ENCODE peak calls at places on chromosomes 3 and 15, in seven cellular contexts. Y is fibroblast of lung, Z is uterus, E is hepatocyte, S is mammary epithelial cell, M is Peyer's patch, G is upper lobe of right lung. O is an unnamed sample.

GRCh38 chr3:45679805-45680204 is 9.4 kb upstream of the SACM1L start:
- DNase-seq in Z (no peak), G (no peak), M (no peak), S (no peak), Y (no peak), E (no peak), O (no peak)

GRCh38 chr3:51434746-51435323 is 43.8 kb downstream of the RBM15B start:
- DNase-seq in G (no peak), M (peak; percentile 79), Y (peak; percentile 41), E (peak; percentile 71), Z (no peak), S (peak; percentile 43), O (peak; percentile 47)

GRCh38 chr15:100721758-100722550 is 119.6 kb downstream of the ASB7 start:
- DNase-seq in S (peak; percentile 100), Y (peak; percentile 100), E (peak; percentile 89), Z (peak; percentile 90), G (no peak), M (peak; percentile 77), O (peak; percentile 50)

GRCh38 chr15:91186892-91187644 is 87.0 kb downstream of the SV2B start:
- DNase-seq in E (peak; percentile 73), Z (no peak), M (no peak), S (peak; percentile 38), G (no peak), Y (peak; percentile 30), O (no peak)

GRCh38 chr3:20668411-20668810 is 482.4 kb upstream of the SGO1 start:
- DNase-seq in S (no peak), E (no peak), M (no peak), G (no peak), Y (peak; percentile 54), Z (no peak), O (no peak)

GRCh38 chr3:89042251-89042650 is 65.2 kb upstream of the EPHA3 start:
- DNase-seq in G (no peak), M (no peak), S (no peak), Z (no peak), Y (peak; percentile 63), E (no peak), O (no peak)

GRCh38 chr15:66080791-66081475 is 172.6 kb downstream of the MEGF11 start:
- DNase-seq in S (no peak), Z (peak; percentile 22), Y (peak; percentile 73), G (peak; percentile 17), E (peak; percentile 84), M (peak; percentile 73), O (peak; percentile 50)

GRCh38 chr3:39639344-39640236 is 169.8 kb upstream of the MYRIP start:
- DNase-seq in M (no peak), G (no peak), S (peak; percentile 91), Z (no peak), E (peak; percentile 85), Y (peak; percentile 98), O (no peak)

GRCh38 chr15:73927003-73927475 is 777 bp downstream of the LOXL1 start:
- DNase-seq in G (peak; percentile 84), Z (peak; percentile 62), S (no peak), E (peak; percentile 68), Y (no peak), M (peak; percentile 72), O (peak; percentile 64)

GRCh38 chr15:72835289-72835890 is 51.8 kb upstream of the ADPGK start:
- DNase-seq in Z (no peak), M (peak; percentile 53), G (no peak), E (peak; percentile 44), Y (no peak), S (no peak), O (peak; percentile 63)

GRCh38 chr3:178419078-178419477 is 117.2 kb upstream of the KCNMB2 start:
- DNase-seq in G (no peak), Z (no peak), M (no peak), S (peak; percentile 51), Y (peak; percentile 40), E (peak; percentile 29), O (no peak)

GRCh38 chr3:145244327-145244726 is 916.7 kb downstream of the PLOD2 start:
- DNase-seq in S (no peak), E (no peak), M (no peak), Y (no peak), G (no peak), Z (no peak), O (no peak)
- H3K9me3 ChIP-seq in S (no peaks in the 10 kb centered on the region), E (no peaks in the 10 kb centered on the region), M (no peaks in the 10 kb centered on the region), Y (no peaks in the 10 kb centered on the region), G (peaks cover 10% of the 10 kb centered on the region), Z (no peaks in the 10 kb centered on the region), O (no peaks in the 10 kb centered on the region)

GRCh38 chr3:42035007-42035406 is 56.1 kb upstream of the TRAK1 start:
- DNase-seq in Y (no peak), Z (no peak), G (no peak), M (no peak), S (no peak), E (no peak), O (peak; percentile 25)
- H3K4me1 ChIP-seq in Y (peaks cover 58% of the 10 kb centered on the region), Z (peaks cover 9% of the 10 kb centered on the region), G (peaks cover 59% of the 10 kb centered on the region), M (peaks cover 44% of the 10 kb centered on the region), S (peaks cover 46% of the 10 kb centered on the region), E (peaks cover 43% of the 10 kb centered on the region), O (peaks cover 10% of the 10 kb centered on the region)

GRCh38 chr15:78368671-78369070 is 28.5 kb downstream of the CRABP1 start:
- DNase-seq in E (peak; percentile 67), M (no peak), G (no peak), Y (no peak), Z (no peak), S (no peak), O (no peak)
- H3K27ac ChIP-seq in E (no peak overlapping the region), M (no peak overlapping the region), G (no peak overlapping the region), Y (no peak overlapping the region), Z (no peak overlapping the region), S (no peak overlapping the region), O (no peak overlapping the region)

DNA sequence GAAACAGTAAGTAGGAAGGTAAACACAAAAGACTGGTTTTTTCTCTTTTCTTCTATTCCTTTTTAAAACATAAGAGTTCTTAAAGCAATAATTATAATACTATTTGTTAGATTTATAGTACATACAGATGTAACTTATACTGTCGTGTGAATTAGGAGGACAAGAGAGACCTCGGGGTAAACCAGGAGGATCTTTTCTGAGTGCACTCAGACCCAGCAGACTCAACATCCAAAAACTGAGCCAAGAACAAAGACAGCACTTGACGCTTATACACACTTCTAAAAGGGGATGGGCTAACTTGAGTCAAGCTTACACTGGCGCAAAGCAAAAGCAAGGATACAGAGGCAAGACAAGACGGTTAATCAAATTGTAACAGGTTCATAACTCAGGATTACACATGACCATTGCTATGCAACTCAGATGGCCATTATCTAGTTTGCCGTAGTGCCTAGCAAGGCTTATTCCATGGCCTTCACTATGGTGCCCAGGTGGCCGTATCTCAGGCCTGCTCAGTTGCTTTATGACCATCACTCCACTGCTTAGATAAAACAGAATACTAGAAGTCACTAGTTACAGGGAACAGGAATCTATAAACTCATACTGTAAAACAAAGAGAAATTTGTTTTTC is 18.6 kb downstream of the MTHFS start:
- DNase-seq in E (no peak), G (no peak), Z (no peak), S (no peak), M (no peak), Y (no peak), O (no peak)
- H3K9me3 ChIP-seq in E (peaks cover 22% of the 10 kb centered on the region), G (peaks cover 40% of the 10 kb centered on the region), Z (no peaks in the 10 kb centered on the region), S (peaks cover 6% of the 10 kb centered on the region), M (peaks cover 5% of the 10 kb centered on the region), Y (no peaks in the 10 kb centered on the region), O (peaks cover 4% of the 10 kb centered on the region)

GRCh38 chr3:152060701-152061100 is 187.3 kb downstream of the SUCNR1 start:
- DNase-seq in S (no peak), Y (no peak), G (no peak), M (no peak), Z (no peak), E (no peak), O (no peak)

GRCh38 chr3:152056481-152056880 is 183.0 kb downstream of the SUCNR1 start:
- DNase-seq in Y (no peak), Z (no peak), S (no peak), G (no peak), E (no peak), M (no peak), O (no peak)

GRCh38 chr3:152056987-152057386 is 183.5 kb downstream of the SUCNR1 start:
- DNase-seq in E (no peak), Z (no peak), Y (no peak), S (no peak), M (no peak), G (no peak), O (no peak)

GRCh38 chr3:152061296-152061695 is 187.9 kb downstream of the SUCNR1 start:
- DNase-seq in S (no peak), Z (no peak), Y (no peak), M (no peak), G (no peak), E (no peak), O (no peak)

DNA sequence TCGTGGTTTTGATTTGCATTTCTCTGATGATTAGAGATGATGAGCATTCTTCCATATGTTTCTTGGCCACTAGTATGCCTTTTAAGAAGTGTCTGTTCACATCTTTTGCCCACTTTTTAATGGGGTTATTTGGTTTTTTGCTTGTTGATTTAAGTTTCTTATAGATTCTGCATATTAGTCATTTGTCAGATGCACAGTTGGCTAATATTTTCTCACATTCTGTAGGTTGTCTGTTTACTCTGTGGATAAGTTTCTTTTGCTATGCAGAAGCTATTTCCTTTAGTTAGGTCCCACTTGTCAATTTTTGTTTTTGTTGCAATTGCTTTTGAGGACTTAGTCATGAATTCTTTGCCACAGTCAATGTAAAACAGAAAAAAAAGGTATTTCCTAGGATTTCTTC is 185.5 kb downstream of the SUCNR1 start:
- DNase-seq in S (no peak), Y (peak; percentile 61), E (no peak), M (no peak), Z (no peak), G (no peak), O (no peak)
- H3K4me1 ChIP-seq in S (no peaks in the 10 kb centered on the region), Y (no peaks in the 10 kb centered on the region), E (peaks cover 17% of the 10 kb centered on the region), M (no peaks in the 10 kb centered on the region), Z (no peaks in the 10 kb centered on the region), G (no peaks in the 10 kb centered on the region), O (no peaks in the 10 kb centered on the region)

DNA sequence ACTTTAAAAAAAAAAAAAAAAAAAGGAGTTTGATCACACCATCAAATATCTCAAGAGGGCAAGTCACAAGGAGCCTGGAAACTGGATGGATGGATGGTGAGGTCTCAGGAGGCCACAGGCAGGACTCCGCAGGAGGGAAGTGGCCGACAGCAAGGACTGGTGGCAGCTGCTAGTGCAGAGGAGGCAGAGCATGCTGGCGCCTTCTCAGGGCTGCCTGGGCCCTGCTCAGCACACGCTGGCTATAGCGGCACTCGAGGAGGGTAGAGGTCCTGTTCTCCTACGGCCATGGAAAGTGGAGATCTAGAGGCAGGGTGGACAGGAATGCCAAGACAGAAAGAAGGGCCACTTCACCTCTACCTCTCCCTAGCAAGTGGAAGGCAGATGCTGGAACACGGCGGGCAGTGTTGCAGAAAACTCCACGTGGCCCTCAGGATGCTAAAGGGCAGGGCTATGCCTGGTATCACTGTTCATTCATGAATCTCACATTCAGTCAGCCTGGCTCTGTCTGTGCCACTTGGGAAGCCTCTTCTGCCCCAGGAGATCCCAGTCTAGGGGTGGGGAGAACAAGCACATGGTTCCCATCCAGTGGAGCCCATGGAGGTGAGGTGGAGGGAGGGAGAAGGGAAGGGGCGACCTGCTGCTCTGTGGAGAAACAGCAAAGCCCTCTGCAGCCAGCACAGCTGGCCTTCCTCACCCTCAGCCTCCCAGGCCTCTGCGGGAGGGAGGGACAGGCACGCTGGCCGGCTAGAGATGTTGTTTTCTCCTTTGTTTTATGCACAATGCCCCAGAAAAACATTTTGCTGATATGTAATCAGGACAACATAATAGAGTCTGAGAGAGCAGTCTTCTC is 71.0 kb downstream of the OXNAD1 start:
- DNase-seq in M (no peak), Y (no peak), E (no peak), S (no peak), Z (no peak), G (no peak), O (no peak)
- H3K27ac ChIP-seq in M (no peak overlapping the region), Y (no peak overlapping the region), E (no peak overlapping the region), S (no peak overlapping the region), Z (no peak overlapping the region), G (peak overlapping the region; percentile 14), O (no peak overlapping the region)

GRCh38 chr3:128746881-128747280 is 20.9 kb downstream of the RAB7A start:
- DNase-seq in E (no peak), Z (no peak), M (peak; percentile 75), G (no peak), Y (no peak), S (no peak), O (no peak)
- H3K9me3 ChIP-seq in E (no peaks in the 10 kb centered on the region), Z (no peaks in the 10 kb centered on the region), M (no peaks in the 10 kb centered on the region), G (no peaks in the 10 kb centered on the region), Y (no peaks in the 10 kb centered on the region), S (no peaks in the 10 kb centered on the region), O (no peaks in the 10 kb centered on the region)